ENCODE peak calls at places on chromosomes 3 and 15, in six cellular contexts. G is fibroblast of lung, Y is coronary artery, E is sigmoid colon, H is cardiac muscle cell, Q is ascending aorta. Z is an unnamed sample.

GRCh38 chr3:23885210-23885609 is 31.6 kb downstream of the NKIRAS1 start:
- DNase-seq in Y (no peak), Q (no peak), H (no peak), G (no peak), E (no peak), Z (no peak)

GRCh38 chr3:28856796-28857195 is 424.1 kb upstream of the RBMS3 start:
- DNase-seq in E (no peak), Y (no peak), H (no peak), G (no peak), Q (no peak), Z (no peak)

GRCh38 chr3:117735481-117736101 is 1026.0 kb downstream of the TUSC7 start:
- DNase-seq in G (peak), Q (no peak), H (no peak), E (no peak), Y (no peak), Z (peak)

GRCh38 chr3:194741916-194742315 is 56.2 kb downstream of the FAM43A start:
- DNase-seq in G (no peak), Y (no peak), H (no peak), Q (no peak), E (no peak), Z (no peak)

GRCh38 chr3:55765398-55765797 is 278.3 kb upstream of the WNT5A start:
- DNase-seq in H (no peak), E (no peak), G (no peak), Q (no peak), Y (no peak), Z (no peak)

GRCh38 chr15:74725845-74726773 is 781 bp upstream of the CYP1A1 start:
- DNase-seq in G (no peak), Q (no peak), H (peak), E (no peak), Y (no peak), Z (no peak)

GRCh38 chr15:101126618-101127502 is 125.0 kb downstream of the CHSY1 start:
- DNase-seq in G (peak), H (no peak), Y (no peak), Q (no peak), E (no peak), Z (peak)

GRCh38 chr3:108494862-108495531 is 15.4 kb downstream of the MYH15 start:
- DNase-seq in G (no peak), H (no peak), E (no peak), Q (no peak), Y (no peak), Z (no peak)

GRCh38 chr15:43911235-43911661 is 84.4 kb downstream of the WDR76 start:
- DNase-seq in E (no peak), G (peak), Q (no peak), Y (no peak), H (no peak), Z (peak)

GRCh38 chr3:12687948-12688347 is 24.0 kb upstream of the RAF1 start:
- DNase-seq in Q (no peak), Y (no peak), G (no peak), H (no peak), E (no peak), Z (no peak)

GRCh38 chr3:5022966-5023776 is 43.9 kb downstream of the BHLHE40 start:
- DNase-seq in Y (peak), E (peak), H (no peak), G (peak), Q (peak), Z (peak)

GRCh38 chr15:48603123-48603500 is 42.4 kb downstream of the FBN1 start:
- DNase-seq in Q (no peak), G (no peak), E (no peak), Y (no peak), H (no peak), Z (no peak)

GRCh38 chr15:39534996-39535395 is 45.9 kb upstream of the THBS1 start:
- DNase-seq in E (no peak), Y (no peak), G (no peak), Q (no peak), H (no peak), Z (no peak)

GRCh38 chr3:81550415-81550814 is 211.0 kb downstream of the GBE1 start:
- DNase-seq in Q (no peak), Y (no peak), H (no peak), E (no peak), G (no peak), Z (peak)

GRCh38 chr3:151837057-151837456 is 23.1 kb downstream of the AADAC start:
- DNase-seq in H (peak), E (no peak), Q (no peak), Y (no peak), G (peak), Z (peak)

GRCh38 chr3:123739754-123740153 is 144.4 kb downstream of the MYLK start:
- DNase-seq in Y (no peak), E (no peak), Q (no peak), H (no peak), G (peak), Z (peak)

GRCh38 chr15:40990789-40991188 is 37.5 kb downstream of the CHAC1 start:
- DNase-seq in H (no peak), E (no peak), Y (no peak), G (no peak), Q (no peak), Z (no peak)

GRCh38 chr15:25797035-25797434 is 66.1 kb downstream of the ATP10A start:
- DNase-seq in G (no peak), H (no peak), E (no peak), Q (no peak), Y (no peak), Z (no peak)

GRCh38 chr3:119751423-119751822 is 30.5 kb upstream of the NR1I2 start:
- DNase-seq in E (no peak), Y (no peak), H (no peak), Q (no peak), G (no peak), Z (no peak)

GRCh38 chr3:158992466-158992865 is 190.6 kb downstream of the MFSD1 start:
- DNase-seq in Y (no peak), G (no peak), E (no peak), Q (no peak), H (no peak), Z (no peak)

GRCh38 chr3:141960731-141961130 is 84.3 kb downstream of the ATP1B3 start:
- DNase-seq in H (no peak), E (no peak), G (peak), Y (no peak), Q (no peak), Z (peak)

GRCh38 chr3:2303567-2303966 is 204.9 kb downstream of the CNTN4 start:
- DNase-seq in E (no peak), G (peak), H (peak), Y (no peak), Q (no peak), Z (no peak)

GRCh38 chr15:38367476-38367875 is 86.5 kb upstream of the FAM98B start:
- DNase-seq in G (peak), E (no peak), Y (no peak), Q (no peak), H (no peak), Z (no peak)

GRCh38 chr3:69201658-69202057 is 79.3 kb upstream of the LMOD3 start:
- DNase-seq in Q (no peak), G (no peak), H (no peak), E (no peak), Y (no peak), Z (no peak)

GRCh38 chr15:81948751-81949150 is 97.1 kb downstream of the MEX3B start:
- DNase-seq in H (no peak), G (no peak), Q (no peak), E (no peak), Y (no peak), Z (no peak)

GRCh38 chr3:44576661-44577060 is 8.1 kb upstream of the ZNF660 start:
- DNase-seq in E (no peak), Y (no peak), G (no peak), Q (no peak), H (no peak), Z (no peak)

GRCh38 chr3:101810023-101810415 is 31.0 kb downstream of the NXPE3 start:
- DNase-seq in E (no peak), H (peak), Q (no peak), Y (no peak), G (no peak), Z (no peak)

GRCh38 chr15:80179025-80179759 is 26.4 kb downstream of the FAH start:
- DNase-seq in H (no peak), Y (no peak), Q (no peak), G (peak), E (no peak), Z (peak)

GRCh38 chr15:92810418-92811138 is 89.5 kb upstream of the CHD2 start:
- DNase-seq in Y (no peak), Q (no peak), G (peak), H (peak), E (peak), Z (peak)

GRCh38 chr3:148643389-148643840 is 54.3 kb upstream of the AGTR1 start:
- DNase-seq in G (peak), Q (no peak), H (peak), E (no peak), Y (no peak), Z (peak)

GRCh38 chr15:31217566-31218270 is 108.9 kb upstream of the KLF13 start:
- DNase-seq in Y (no peak), G (no peak), H (no peak), Q (no peak), E (no peak), Z (no peak)

GRCh38 chr3:44277925-44278324 is 36.2 kb downstream of the TOPAZ1 start:
- DNase-seq in H (no peak), G (no peak), E (no peak), Y (no peak), Q (no peak), Z (no peak)

GRCh38 chr3:38646062-38646461 is 3.4 kb downstream of the SCN5A start:
- DNase-seq in Q (no peak), H (no peak), E (peak), G (no peak), Y (peak), Z (no peak)

GRCh38 chr3:34387831-34388564 is 589.6 kb downstream of the PDCD6IP start:
- DNase-seq in Q (no peak), Y (no peak), H (peak), G (no peak), E (no peak), Z (no peak)

GRCh38 chr3:66153471-66153870 is 67.3 kb upstream of the SLC25A26 start:
- DNase-seq in Y (no peak), E (no peak), Q (no peak), G (no peak), H (peak), Z (no peak)
- H3K4me3 ChIP-seq in Y (peak), E (no peak), Q (peak), G (peak), H (no peak), Z (peak)

DNA sequence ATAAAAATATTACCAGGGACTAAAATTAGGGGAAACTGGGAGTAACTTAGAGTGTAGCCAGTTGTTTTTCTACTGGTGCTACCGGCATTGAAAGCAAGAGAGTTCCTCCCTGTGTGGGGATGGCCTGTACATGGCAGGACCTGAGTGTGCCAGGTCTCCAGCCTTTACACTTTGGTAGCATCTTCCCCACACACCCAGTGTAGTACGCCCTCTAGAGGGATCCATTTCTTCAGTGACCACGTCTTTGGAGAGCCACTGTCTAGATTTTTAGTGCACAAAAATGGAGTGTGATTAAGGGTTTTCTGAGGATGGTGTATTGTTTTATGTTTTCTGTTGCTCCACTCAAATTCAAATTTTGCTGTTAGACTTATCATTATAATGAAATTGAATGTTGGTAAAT is 507.0 kb upstream of the TPRG1 start:
- DNase-seq in H (peak), Q (no peak), Y (no peak), E (no peak), G (peak), Z (peak)
- TF ChIP-seq CTCF in H (peak), Q (no peak), Y (no peak), E (no peak), G (peak), Z (peak)

GRCh38 chr15:45454825-45455224 is 67.7 kb downstream of the SLC30A4 start:
- DNase-seq in Y (no peak), H (no peak), Q (peak), E (peak), G (peak), Z (peak)
- H3K4me3 ChIP-seq in Y (no peak), H (no peak), Q (no peak), E (no peak), G (no peak), Z (no peak)

DNA sequence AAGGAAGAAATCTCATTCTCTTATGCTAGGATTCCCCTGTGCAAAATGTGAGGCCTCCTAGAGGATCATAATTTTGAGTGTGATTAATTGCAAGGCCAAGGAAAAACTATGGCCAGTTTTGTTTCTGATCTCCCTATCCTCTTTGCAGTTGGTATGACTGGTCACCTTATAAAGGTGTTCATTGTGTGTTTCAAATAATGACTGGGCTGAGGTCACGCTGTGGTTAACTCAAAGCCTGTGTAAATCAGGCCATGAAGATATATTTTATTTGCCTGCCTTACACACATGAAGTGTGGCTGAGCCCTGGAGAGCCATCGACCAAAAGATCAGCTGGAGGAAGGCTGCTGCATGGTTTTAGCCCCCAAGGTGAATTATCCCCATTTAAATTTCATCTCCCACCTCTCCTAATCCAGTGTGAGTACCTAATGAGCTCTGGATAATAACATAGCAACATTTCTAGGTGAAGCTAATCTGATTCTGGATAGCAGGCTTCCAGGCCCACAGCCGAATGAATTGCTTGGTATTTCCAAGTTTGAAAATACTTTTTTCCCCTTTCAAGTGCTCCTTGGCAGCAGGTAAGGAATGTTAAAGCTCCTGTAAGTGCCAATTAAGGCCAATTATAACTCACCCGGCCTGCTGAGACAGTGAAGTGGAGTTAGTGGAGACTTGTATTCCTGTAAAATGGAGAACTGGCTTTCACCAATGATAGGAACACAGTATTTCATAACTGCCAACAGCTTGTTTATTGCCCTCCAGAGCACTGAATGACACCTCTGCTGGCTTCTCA is 52.3 kb upstream of the SCAANT1 start:
- DNase-seq in Q (no peak), Y (no peak), G (no peak), E (no peak), H (peak), Z (no peak)
- TF ChIP-seq CTCF in Q (no peak), Y (no peak), G (no peak), E (no peak), H (no peak), Z (no peak)

GRCh38 chr3:33063651-33064051 is 33.3 kb downstream of the GLB1 start:
- DNase-seq in E (no peak), Q (no peak), H (no peak), Y (no peak), G (no peak), Z (peak)

GRCh38 chr3:33061782-33062181 is 35.2 kb downstream of the GLB1 start:
- DNase-seq in E (no peak), Y (no peak), H (no peak), Q (no peak), G (peak), Z (peak)

GRCh38 chr3:33062814-33063346 is 34.1 kb downstream of the GLB1 start:
- DNase-seq in Q (no peak), G (no peak), E (no peak), H (no peak), Y (no peak), Z (peak)

GRCh38 chr3:33058780-33059179 is 38.2 kb downstream of the GLB1 start:
- DNase-seq in Q (no peak), G (no peak), E (no peak), Y (no peak), H (no peak), Z (no peak)

DNA sequence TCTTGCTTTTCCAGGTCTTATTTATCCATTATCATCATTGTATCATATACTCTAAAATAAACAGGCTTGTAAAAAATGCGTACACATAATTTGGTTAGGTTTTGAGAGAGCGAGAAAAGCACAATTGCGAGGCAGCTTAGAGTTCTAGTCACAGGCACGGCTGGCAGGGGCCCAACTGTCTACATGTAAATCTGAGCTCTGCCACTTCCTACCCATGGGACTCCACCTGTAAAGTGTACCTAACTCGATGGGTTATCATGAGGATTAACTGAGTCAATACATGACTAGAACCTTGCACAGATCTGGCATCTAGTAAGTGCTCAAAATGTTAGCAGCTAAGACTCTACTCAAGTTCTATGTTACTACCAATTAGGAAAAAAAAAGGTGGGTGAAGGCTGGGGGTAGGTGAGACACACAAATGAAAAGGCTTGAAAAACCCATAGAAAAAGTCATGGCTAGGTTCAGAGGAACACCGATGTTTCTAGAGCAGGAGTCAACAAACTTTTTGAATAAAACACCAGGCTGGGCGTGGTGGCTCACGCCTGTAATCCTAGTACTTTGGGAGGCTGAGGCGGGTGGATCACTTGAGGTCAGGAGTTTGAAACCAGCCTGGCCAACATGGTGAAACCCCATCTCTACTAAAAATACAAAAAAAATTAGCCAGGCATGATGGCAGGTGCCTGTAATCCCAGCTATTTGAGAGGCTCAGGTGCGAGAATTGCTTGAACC is 36.2 kb downstream of the GLB1 start:
- DNase-seq in G (no peak), E (no peak), Q (no peak), H (no peak), Y (no peak), Z (no peak)
- H3K4me3 ChIP-seq in G (no peak), E (no peak), Q (no peak), H (no peak), Y (no peak), Z (no peak)

DNA sequence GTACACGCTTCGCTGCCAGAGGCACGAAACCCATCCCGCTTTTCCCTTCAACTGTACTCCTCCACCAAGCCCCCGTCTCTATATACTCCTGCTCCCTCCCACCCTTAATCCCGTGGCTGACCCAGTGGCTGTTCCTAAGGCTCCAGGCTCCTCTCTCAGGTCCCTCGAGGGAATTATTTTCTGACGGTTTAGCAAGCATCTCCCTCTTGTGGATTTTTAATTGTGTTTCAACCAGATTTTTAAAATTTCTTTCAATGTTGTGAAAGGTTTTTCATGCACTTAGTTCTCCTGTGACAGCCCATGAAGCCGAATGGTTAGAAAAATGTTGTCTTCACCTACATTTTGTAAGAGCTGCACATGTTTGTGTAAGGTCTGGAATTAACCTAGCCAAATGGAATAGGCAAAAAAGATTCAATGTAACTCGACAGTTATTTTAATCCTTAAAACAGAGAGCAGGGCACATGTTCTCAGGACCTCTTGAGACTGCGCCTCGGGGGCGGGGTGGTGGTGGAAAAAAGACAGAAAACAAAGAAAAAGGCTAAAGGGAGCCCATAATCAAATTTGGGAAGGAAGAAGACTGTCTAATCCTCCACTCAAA is 569 bp upstream of the CSNK1G1 start:
- DNase-seq in Q (no peak), H (no peak), E (no peak), G (peak), Y (no peak), Z (peak)
- TF ChIP-seq CTCF in Q (peak), H (peak), E (peak), G (peak), Y (no peak), Z (peak)

GRCh38 chr3:16176391-16177030 is 2.0 kb downstream of the GALNT15 start:
- DNase-seq in Q (no peak), E (no peak), H (no peak), Y (peak), G (peak), Z (peak)

GRCh38 chr3:16171825-16172224 is 2.7 kb upstream of the GALNT15 start:
- DNase-seq in H (no peak), Q (no peak), Y (peak), G (no peak), E (no peak), Z (no peak)

GRCh38 chr3:16173696-16174355 is 654 bp upstream of the GALNT15 start:
- DNase-seq in Q (no peak), E (no peak), H (no peak), G (peak), Y (peak), Z (peak)

GRCh38 chr3:16174976-16175901 is 759 bp downstream of the GALNT15 start:
- DNase-seq in Y (peak), Q (no peak), E (no peak), H (no peak), G (no peak), Z (peak)

GRCh38 chr3:16174389-16174788 is at the start of gene GALNT15:
- DNase-seq in Q (peak), E (peak), G (peak), Y (peak), H (peak), Z (peak)
- H3K4me3 ChIP-seq in Q (peak), E (peak), G (no peak), Y (peak), H (no peak), Z (peak)

GRCh38 chr3:17687585-17687984 is 54.8 kb downstream of the TBC1D5 start:
- DNase-seq in H (no peak), Q (no peak), G (no peak), Y (no peak), E (no peak), Z (no peak)

DNA sequence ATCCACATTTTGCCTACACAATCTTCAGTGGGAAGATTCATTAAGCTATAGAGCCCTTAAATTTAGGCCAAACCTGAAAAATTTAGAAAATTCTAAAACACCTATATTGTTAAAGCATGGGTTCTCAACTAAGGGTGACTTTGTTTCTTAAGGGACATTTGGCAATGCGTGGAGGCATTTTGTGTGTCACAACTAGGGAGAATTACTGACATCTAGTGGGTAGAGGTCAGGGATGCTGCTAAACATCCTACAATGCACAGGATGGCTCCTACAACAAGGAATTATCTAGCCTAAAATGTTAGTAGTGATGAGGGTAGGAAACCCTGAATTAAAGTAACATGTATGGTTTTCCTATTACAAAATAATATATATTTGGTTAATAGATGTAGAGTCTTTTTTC is 55.8 kb downstream of the TBC1D5 start:
- DNase-seq in H (peak), Y (no peak), Q (no peak), G (peak), E (no peak), Z (peak)
- TF ChIP-seq CTCF in H (peak), Y (no peak), Q (peak), G (no peak), E (no peak), Z (peak)